ENCODE peak calls at places on chromosomes 6 and 20, in five cellular contexts. Y is CD4-positive, CD25-positive, alpha-beta regulatory T cell; I is A549; D is cardiac muscle cell; L is IMR-90. H is an unnamed sample. For H3K4me1, the result is how much of the 10 kb centered on the place peaks cover.

GRCh38 chr20:52974155-52974554 is 2.0 kb downstream of the TSHZ2 start:
- DNase-seq in Y (peak), I (no peak), D (no peak), L (no peak), H (no peak)

GRCh38 chr20:8132632-8133587 is 844 bp downstream of the PLCB1 start:
- DNase-seq in Y (no peak), I (peak), D (peak), L (no peak), H (no peak)

GRCh38 chr6:102619585-102619984 is 1226.1 kb downstream of the GRIK2 start:
- DNase-seq in Y (no peak), I (no peak), D (peak), L (peak), H (no peak)

GRCh38 chr6:80021131-80021530 is 16.7 kb downstream of the TTK start:
- DNase-seq in Y (no peak), I (no peak), D (no peak), L (no peak), H (no peak)

GRCh38 chr6:50706575-50706974 is 6.8 kb upstream of the TFAP2D start:
- DNase-seq in Y (no peak), I (no peak), D (no peak), L (no peak), H (no peak)

GRCh38 chr6:1855890-1856289 is 246.2 kb downstream of the FOXC1 start:
- DNase-seq in Y (no peak), I (no peak), D (no peak), L (no peak), H (no peak)

GRCh38 chr6:15096894-15097837 is 148.7 kb upstream of the JARID2 start:
- DNase-seq in Y (no peak), I (no peak), D (no peak), L (peak), H (no peak)

GRCh38 chr6:158185729-158186456 is 17.7 kb downstream of the GTF2H5 start:
- DNase-seq in Y (no peak), I (no peak), D (no peak), L (peak), H (no peak)

GRCh38 chr6:12459945-12460800 is 170.0 kb downstream of the EDN1 start:
- DNase-seq in Y (no peak), I (no peak), D (no peak), L (peak), H (no peak)

GRCh38 chr6:26025047-26025893 is 62.0 kb upstream of the HFE start:
- DNase-seq in Y (no peak), I (peak), D (peak), L (peak), H (no peak)

GRCh38 chr6:42696526-42697267 is 25.7 kb downstream of the PRPH2 start:
- DNase-seq in Y (no peak), I (no peak), D (no peak), L (peak), H (no peak)

GRCh38 chr20:33685328-33686007 is 717 bp downstream of the E2F1 start:
- DNase-seq in Y (peak), I (peak), D (no peak), L (no peak), H (no peak)

GRCh38 chr20:38170914-38171300 is 5.8 kb upstream of the TGM2 start:
- DNase-seq in Y (no peak), I (no peak), D (no peak), L (no peak), H (no peak)

GRCh38 chr6:7973603-7974002 is 63.0 kb upstream of the TXNDC5 start:
- DNase-seq in Y (no peak), I (peak), D (no peak), L (no peak), H (no peak)

GRCh38 chr20:23146857-23147256 is 60.7 kb upstream of the CD93 start:
- DNase-seq in Y (no peak), I (no peak), D (no peak), L (no peak), H (no peak)
- H3K4me1 ChIP-seq in Y (under half), I (under half), D (under half), L (under half), H (under half)

GRCh38 chr6:170281331-170282292 is 9.3 kb downstream of the DLL1 start:
- DNase-seq in Y (no peak), I (no peak), D (no peak), L (no peak), H (no peak)

GRCh38 chr6:170279977-170280688 is 10.7 kb downstream of the DLL1 start:
- DNase-seq in Y (no peak), I (peak), D (peak), L (peak), H (peak)

GRCh38 chr6:170279426-170279825 is 11.5 kb downstream of the DLL1 start:
- DNase-seq in Y (no peak), I (no peak), D (no peak), L (no peak), H (no peak)

GRCh38 chr6:170278743-170279094 is 12.2 kb downstream of the DLL1 start:
- DNase-seq in Y (no peak), I (no peak), D (no peak), L (no peak), H (no peak)

DNA sequence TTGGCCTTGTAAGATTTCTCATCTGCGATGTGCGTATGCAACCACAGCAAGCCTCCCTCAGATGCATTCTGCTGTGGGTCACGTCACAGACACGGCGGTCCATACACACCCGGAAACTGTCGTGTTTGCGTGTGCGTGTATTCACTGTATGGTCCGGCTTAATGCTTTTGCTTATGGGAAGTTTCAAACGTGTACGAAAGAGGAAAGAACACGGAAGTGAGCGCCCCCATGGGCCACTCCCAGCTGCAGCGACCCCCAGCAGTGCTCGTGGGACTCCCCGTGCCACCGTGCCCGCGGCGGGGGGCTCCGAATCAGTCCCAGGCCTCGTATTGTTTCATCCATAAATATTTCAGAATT is 10.2 kb downstream of the DLL1 start:
- DNase-seq in Y (no peak), I (no peak), D (no peak), L (no peak), H (peak)
- H3K27ac ChIP-seq in Y (peak), I (peak), D (no peak), L (no peak), H (peak)

GRCh38 chr6:6870914-6871313 is 236.8 kb upstream of the RREB1 start:
- DNase-seq in Y (no peak), I (no peak), D (no peak), L (no peak), H (no peak)
- H3K4me1 ChIP-seq in Y (under half), I (under half), D (under half), L (under half), H (under half)

GRCh38 chr20:531608-532007 is 12.0 kb downstream of the CSNK2A1 start:
- DNase-seq in Y (no peak), I (no peak), D (no peak), L (no peak), H (no peak)

GRCh38 chr20:532530-532929 is 11.1 kb downstream of the CSNK2A1 start:
- DNase-seq in Y (no peak), I (no peak), D (no peak), L (no peak), H (no peak)

GRCh38 chr20:527571-527886 is 16.1 kb downstream of the CSNK2A1 start:
- DNase-seq in Y (no peak), I (no peak), D (no peak), L (no peak), H (no peak)

DNA sequence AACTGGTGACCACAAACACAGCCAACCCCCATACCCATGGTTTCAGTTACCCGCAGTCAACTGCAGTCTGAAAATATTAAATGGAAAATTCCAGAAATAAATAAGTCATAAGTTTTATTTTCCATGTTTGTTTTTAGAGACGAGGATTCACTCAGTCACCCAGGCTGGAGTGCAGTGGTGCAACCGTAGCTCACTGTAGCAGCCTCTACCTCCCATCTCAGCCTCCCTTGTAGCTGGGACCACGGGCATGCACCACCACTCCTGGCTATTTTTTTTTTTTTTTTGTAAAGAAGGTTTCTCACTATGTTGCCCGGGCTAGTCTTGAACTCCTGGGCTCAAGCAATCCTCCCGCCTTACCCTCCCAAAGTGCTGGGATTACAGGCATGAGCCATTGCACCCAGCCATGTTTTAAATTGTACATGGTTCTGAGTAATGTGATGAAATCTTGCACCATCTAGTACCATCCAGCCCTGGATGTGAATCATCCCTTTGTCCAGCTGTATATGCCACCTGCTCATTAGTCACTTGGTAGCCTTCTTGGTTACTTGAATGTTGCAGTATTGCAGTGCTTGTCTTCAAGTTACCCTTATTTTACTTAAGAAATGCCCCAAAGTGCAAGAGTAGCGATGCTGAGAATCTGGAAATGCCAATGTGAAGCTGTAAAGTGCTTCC is 14.5 kb downstream of the CSNK2A1 start:
- DNase-seq in Y (no peak), I (peak), D (no peak), L (peak), H (peak)
- H3K27ac ChIP-seq in Y (no peak), I (peak), D (no peak), L (peak), H (peak)

DNA sequence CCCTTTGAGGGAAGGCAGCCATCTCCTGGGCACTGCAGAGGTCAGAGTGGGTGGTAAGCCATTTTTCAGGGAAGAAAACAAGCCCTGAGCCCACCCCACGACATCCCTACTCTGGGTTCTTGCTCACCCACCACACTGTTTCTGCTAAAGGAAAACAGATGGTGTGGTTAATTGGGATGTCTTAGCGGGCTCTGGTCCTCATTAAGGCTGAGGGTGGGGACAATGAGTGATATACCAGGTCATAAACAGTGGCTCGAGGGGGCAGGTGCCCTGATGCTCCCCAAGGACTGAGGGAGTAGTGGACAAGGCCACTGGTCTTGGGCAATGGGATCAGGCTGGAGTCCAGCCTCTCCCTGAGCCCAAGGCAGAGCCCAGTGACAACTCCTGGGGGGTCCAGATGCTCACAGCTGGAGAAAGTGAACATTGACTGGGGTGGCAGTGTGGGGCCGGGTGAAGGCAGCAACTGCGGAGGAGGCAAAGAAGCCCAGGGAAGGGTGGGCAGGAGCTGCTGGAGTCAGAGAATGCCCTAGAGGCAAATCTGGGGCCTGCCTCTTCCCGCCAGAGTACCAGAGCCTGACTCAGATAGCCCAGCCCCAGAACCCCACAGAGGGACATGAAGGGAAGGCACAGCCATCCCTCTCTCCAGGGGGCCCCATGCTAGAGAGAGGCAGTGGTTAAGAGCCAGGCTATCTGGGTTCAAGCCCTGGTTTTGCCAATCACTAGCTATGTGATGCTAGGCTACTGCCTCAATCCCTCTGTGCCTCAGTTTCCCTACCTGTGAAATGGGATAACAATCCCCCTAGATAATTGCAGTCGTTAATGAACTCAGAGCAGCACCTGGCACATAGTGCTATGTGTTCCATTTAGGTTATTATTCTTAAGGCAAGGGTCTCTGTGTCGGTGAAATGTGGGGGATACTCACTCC is 72.4 kb downstream of the MRPL14 start:
- DNase-seq in Y (no peak), I (no peak), D (no peak), L (peak), H (no peak)
- H3K4me1 ChIP-seq in Y (under half), I (half or more), D (under half), L (half or more), H (under half)

GRCh38 chr20:18989736-18990474 is 176.3 kb downstream of the SCP2D1 start:
- DNase-seq in Y (no peak), I (no peak), D (no peak), L (no peak), H (no peak)
- H3K27ac ChIP-seq in Y (no peak), I (no peak), D (no peak), L (no peak), H (no peak)